ENCODE peak calls at places on chromosome 14, in eight cellular contexts. One of them, this sample, is unnamed.

GRCh38 chr14:103292426-103293374 is 41.3 kb upstream of the EIF5 start:
- DNase-seq in GM23338: peak
- DNase-seq in GM12878: peak
- DNase-seq in endothelial cell of umbilical vein: peak
- DNase-seq in cardiac muscle cell: peak
- DNase-seq in tibial nerve: peak
- DNase-seq in fibroblast of lung: peak
- DNase-seq in mesendoderm: peak
- DNase-seq in this sample: peak

GRCh38 chr14:76615331-76615730 is 145.9 kb upstream of the VASH1 start:
- DNase-seq in endothelial cell of umbilical vein: no peak
- DNase-seq in tibial nerve: no peak
- DNase-seq in GM12878: no peak
- DNase-seq in mesendoderm: no peak
- DNase-seq in cardiac muscle cell: no peak
- DNase-seq in GM23338: no peak
- DNase-seq in fibroblast of lung: no peak
- DNase-seq in this sample: no peak

GRCh38 chr14:90239139-90239538 is 17.2 kb upstream of the PSMC1 start:
- DNase-seq in GM23338: peak
- DNase-seq in cardiac muscle cell: peak
- DNase-seq in tibial nerve: no peak
- DNase-seq in endothelial cell of umbilical vein: no peak
- DNase-seq in fibroblast of lung: peak
- DNase-seq in GM12878: no peak
- DNase-seq in mesendoderm: peak
- DNase-seq in this sample: no peak

GRCh38 chr14:68468437-68469207 is 324.2 kb downstream of the ZFP36L1 start:
- DNase-seq in mesendoderm: no peak
- DNase-seq in endothelial cell of umbilical vein: peak
- DNase-seq in cardiac muscle cell: peak
- DNase-seq in tibial nerve: no peak
- DNase-seq in GM12878: no peak
- DNase-seq in GM23338: no peak
- DNase-seq in fibroblast of lung: peak
- DNase-seq in this sample: no peak

GRCh38 chr14:50099335-50099734 is 17.0 kb downstream of the VCPKMT start:
- DNase-seq in mesendoderm: no peak
- DNase-seq in fibroblast of lung: peak
- DNase-seq in endothelial cell of umbilical vein: no peak
- DNase-seq in tibial nerve: no peak
- DNase-seq in GM23338: no peak
- DNase-seq in cardiac muscle cell: no peak
- DNase-seq in GM12878: no peak
- DNase-seq in this sample: no peak

GRCh38 chr14:77980475-77981321 is 180.8 kb downstream of the ADCK1 start:
- DNase-seq in tibial nerve: no peak
- DNase-seq in mesendoderm: peak
- DNase-seq in cardiac muscle cell: no peak
- DNase-seq in GM23338: peak
- DNase-seq in fibroblast of lung: peak
- DNase-seq in GM12878: no peak
- DNase-seq in endothelial cell of umbilical vein: no peak
- DNase-seq in this sample: no peak

GRCh38 chr14:27559848-27560247 is 962.0 kb upstream of the NOVA1 start:
- DNase-seq in GM12878: no peak
- DNase-seq in mesendoderm: no peak
- DNase-seq in GM23338: no peak
- DNase-seq in tibial nerve: no peak
- DNase-seq in cardiac muscle cell: no peak
- DNase-seq in fibroblast of lung: no peak
- DNase-seq in endothelial cell of umbilical vein: no peak
- DNase-seq in this sample: no peak

GRCh38 chr14:75310295-75311059 is 31.8 kb downstream of the FOS start:
- DNase-seq in GM12878: no peak
- DNase-seq in mesendoderm: peak
- DNase-seq in cardiac muscle cell: peak
- DNase-seq in GM23338: peak
- DNase-seq in endothelial cell of umbilical vein: peak
- DNase-seq in fibroblast of lung: peak
- DNase-seq in tibial nerve: peak
- DNase-seq in this sample: no peak

GRCh38 chr14:96184737-96185136 is 19.9 kb upstream of the BDKRB2 start:
- DNase-seq in GM12878: no peak
- DNase-seq in fibroblast of lung: no peak
- DNase-seq in cardiac muscle cell: peak
- DNase-seq in GM23338: no peak
- DNase-seq in mesendoderm: no peak
- DNase-seq in tibial nerve: no peak
- DNase-seq in endothelial cell of umbilical vein: no peak
- DNase-seq in this sample: no peak

GRCh38 chr14:103284574-103285467 is 49.2 kb upstream of the EIF5 start:
- DNase-seq in cardiac muscle cell: peak
- DNase-seq in GM12878: no peak
- DNase-seq in endothelial cell of umbilical vein: no peak
- DNase-seq in GM23338: peak
- DNase-seq in mesendoderm: peak
- DNase-seq in fibroblast of lung: peak
- DNase-seq in tibial nerve: no peak
- DNase-seq in this sample: no peak

GRCh38 chr14:55889124-55889523 is 229.1 kb upstream of the PELI2 start:
- DNase-seq in fibroblast of lung: no peak
- DNase-seq in endothelial cell of umbilical vein: no peak
- DNase-seq in mesendoderm: no peak
- DNase-seq in cardiac muscle cell: no peak
- DNase-seq in GM12878: no peak
- DNase-seq in tibial nerve: no peak
- DNase-seq in GM23338: no peak
- DNase-seq in this sample: no peak

GRCh38 chr14:55892906-55893305 is 225.3 kb upstream of the PELI2 start:
- DNase-seq in mesendoderm: no peak
- DNase-seq in GM23338: no peak
- DNase-seq in fibroblast of lung: no peak
- DNase-seq in tibial nerve: no peak
- DNase-seq in cardiac muscle cell: no peak
- DNase-seq in GM12878: no peak
- DNase-seq in endothelial cell of umbilical vein: no peak
- DNase-seq in this sample: no peak

GRCh38 chr14:55893695-55894094 is 224.5 kb upstream of the PELI2 start:
- DNase-seq in cardiac muscle cell: no peak
- DNase-seq in fibroblast of lung: peak
- DNase-seq in endothelial cell of umbilical vein: no peak
- DNase-seq in GM12878: no peak
- DNase-seq in GM23338: no peak
- DNase-seq in mesendoderm: no peak
- DNase-seq in tibial nerve: no peak
- DNase-seq in this sample: no peak

DNA sequence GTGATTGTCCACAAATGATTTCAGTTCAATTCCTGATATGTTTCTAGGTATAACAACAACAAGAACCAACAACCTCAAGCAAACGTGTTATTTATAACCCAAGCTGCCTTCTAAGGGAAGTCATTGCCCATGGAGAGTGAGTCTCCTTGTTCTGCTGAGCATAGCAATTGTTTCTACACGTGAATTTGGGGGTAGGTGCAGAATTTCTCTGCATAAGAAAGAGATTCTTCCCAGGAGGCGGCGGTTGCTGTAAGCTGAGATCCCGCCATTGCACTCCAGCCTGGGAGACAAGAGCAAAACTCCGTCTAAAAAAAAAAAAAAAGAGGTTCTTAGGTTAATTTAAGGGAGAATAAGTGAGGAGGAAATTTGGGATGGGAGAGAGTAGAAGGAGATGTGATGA is 226.5 kb upstream of the PELI2 start:
- DNase-seq in mesendoderm: peak
- DNase-seq in fibroblast of lung: no peak
- DNase-seq in GM23338: peak
- DNase-seq in cardiac muscle cell: no peak
- DNase-seq in GM12878: no peak
- DNase-seq in tibial nerve: no peak
- DNase-seq in endothelial cell of umbilical vein: no peak
- DNase-seq in this sample: no peak
- H3K27ac ChIP-seq in mesendoderm: no peak
- H3K27ac ChIP-seq in fibroblast of lung: no peak
- H3K27ac ChIP-seq in GM23338: no peak
- H3K27ac ChIP-seq in cardiac muscle cell: no peak
- H3K27ac ChIP-seq in GM12878: no peak
- H3K27ac ChIP-seq in tibial nerve: no peak
- H3K27ac ChIP-seq in endothelial cell of umbilical vein: no peak
- H3K27ac ChIP-seq in this sample: no peak

GRCh38 chr14:34030864-34031263 is 80.0 kb upstream of the EGLN3 start:
- DNase-seq in GM23338: no peak
- DNase-seq in GM12878: no peak
- DNase-seq in endothelial cell of umbilical vein: no peak
- DNase-seq in cardiac muscle cell: peak
- DNase-seq in fibroblast of lung: peak
- DNase-seq in tibial nerve: peak
- DNase-seq in mesendoderm: no peak
- DNase-seq in this sample: no peak

GRCh38 chr14:34029921-34030334 is 79.1 kb upstream of the EGLN3 start:
- DNase-seq in fibroblast of lung: peak
- DNase-seq in mesendoderm: peak
- DNase-seq in GM23338: peak
- DNase-seq in GM12878: no peak
- DNase-seq in tibial nerve: peak
- DNase-seq in endothelial cell of umbilical vein: no peak
- DNase-seq in cardiac muscle cell: peak
- DNase-seq in this sample: no peak

GRCh38 chr14:34025325-34026017 is 74.6 kb upstream of the EGLN3 start:
- DNase-seq in endothelial cell of umbilical vein: no peak
- DNase-seq in mesendoderm: no peak
- DNase-seq in fibroblast of lung: no peak
- DNase-seq in tibial nerve: no peak
- DNase-seq in GM23338: no peak
- DNase-seq in cardiac muscle cell: no peak
- DNase-seq in GM12878: no peak
- DNase-seq in this sample: no peak

GRCh38 chr14:34027130-34027989 is 76.5 kb upstream of the EGLN3 start:
- DNase-seq in cardiac muscle cell: no peak
- DNase-seq in endothelial cell of umbilical vein: no peak
- DNase-seq in fibroblast of lung: no peak
- DNase-seq in mesendoderm: no peak
- DNase-seq in GM12878: no peak
- DNase-seq in GM23338: no peak
- DNase-seq in tibial nerve: no peak
- DNase-seq in this sample: no peak

GRCh38 chr14:34027990-34028490 is 77.2 kb upstream of the EGLN3 start:
- DNase-seq in cardiac muscle cell: no peak
- DNase-seq in endothelial cell of umbilical vein: no peak
- DNase-seq in GM12878: no peak
- DNase-seq in tibial nerve: no peak
- DNase-seq in fibroblast of lung: no peak
- DNase-seq in mesendoderm: no peak
- DNase-seq in GM23338: no peak
- DNase-seq in this sample: no peak
- H3K27ac ChIP-seq in cardiac muscle cell: no peak
- H3K27ac ChIP-seq in endothelial cell of umbilical vein: no peak
- H3K27ac ChIP-seq in GM12878: no peak
- H3K27ac ChIP-seq in tibial nerve: no peak
- H3K27ac ChIP-seq in fibroblast of lung: no peak
- H3K27ac ChIP-seq in mesendoderm: no peak
- H3K27ac ChIP-seq in GM23338: no peak
- H3K27ac ChIP-seq in this sample: no peak

GRCh38 chr14:28661171-28661772 is 105.3 kb upstream of the FOXG1 start:
- DNase-seq in GM23338: peak
- DNase-seq in fibroblast of lung: peak
- DNase-seq in endothelial cell of umbilical vein: no peak
- DNase-seq in mesendoderm: peak
- DNase-seq in cardiac muscle cell: peak
- DNase-seq in tibial nerve: no peak
- DNase-seq in GM12878: no peak
- DNase-seq in this sample: peak
- H3K27ac ChIP-seq in GM23338: peak
- H3K27ac ChIP-seq in fibroblast of lung: no peak
- H3K27ac ChIP-seq in endothelial cell of umbilical vein: no peak
- H3K27ac ChIP-seq in mesendoderm: peak
- H3K27ac ChIP-seq in cardiac muscle cell: no peak
- H3K27ac ChIP-seq in tibial nerve: no peak
- H3K27ac ChIP-seq in GM12878: no peak
- H3K27ac ChIP-seq in this sample: no peak

GRCh38 chr14:81169711-81170103 is 51.1 kb downstream of the GTF2A1 start:
- DNase-seq in GM23338: peak
- DNase-seq in GM12878: no peak
- DNase-seq in tibial nerve: peak
- DNase-seq in cardiac muscle cell: peak
- DNase-seq in mesendoderm: peak
- DNase-seq in fibroblast of lung: no peak
- DNase-seq in endothelial cell of umbilical vein: peak
- DNase-seq in this sample: no peak
- H3K27ac ChIP-seq in GM23338: no peak
- H3K27ac ChIP-seq in GM12878: peak
- H3K27ac ChIP-seq in tibial nerve: peak
- H3K27ac ChIP-seq in cardiac muscle cell: peak
- H3K27ac ChIP-seq in mesendoderm: no peak
- H3K27ac ChIP-seq in fibroblast of lung: peak
- H3K27ac ChIP-seq in endothelial cell of umbilical vein: no peak
- H3K27ac ChIP-seq in this sample: no peak

DNA sequence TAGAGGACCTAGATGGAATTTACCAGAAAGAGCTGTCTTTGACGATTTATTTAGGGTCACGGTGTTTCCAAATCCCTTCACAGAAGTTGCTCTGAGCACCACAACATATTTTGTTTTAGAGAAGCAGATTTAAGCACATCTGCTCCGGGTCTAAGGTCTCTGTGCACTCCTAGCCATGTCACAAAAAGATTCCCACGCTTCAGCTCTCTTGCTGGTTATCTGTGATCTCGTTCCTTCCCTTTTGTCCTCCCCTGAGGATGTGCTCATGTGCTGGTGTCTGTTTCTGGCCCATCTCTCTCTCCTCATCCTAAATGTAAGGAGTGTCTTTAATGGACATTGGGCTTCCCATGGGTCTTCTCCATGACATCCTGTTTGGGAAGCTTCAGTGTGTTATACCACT is 53.7 kb upstream of the GNPNAT1 start:
- DNase-seq in cardiac muscle cell: no peak
- DNase-seq in fibroblast of lung: no peak
- DNase-seq in endothelial cell of umbilical vein: no peak
- DNase-seq in tibial nerve: no peak
- DNase-seq in GM12878: no peak
- DNase-seq in mesendoderm: no peak
- DNase-seq in GM23338: no peak
- DNase-seq in this sample: no peak
- H3K27ac ChIP-seq in cardiac muscle cell: no peak
- H3K27ac ChIP-seq in fibroblast of lung: peak
- H3K27ac ChIP-seq in endothelial cell of umbilical vein: no peak
- H3K27ac ChIP-seq in tibial nerve: peak
- H3K27ac ChIP-seq in GM12878: no peak
- H3K27ac ChIP-seq in mesendoderm: peak
- H3K27ac ChIP-seq in GM23338: peak
- H3K27ac ChIP-seq in this sample: no peak

This sample was measured in iPS DF 6.9.